ENCODE peak calls at places on chromosomes 2 and 18, in eight cellular contexts. Y is stomach, P is K562, T is right lobe of liver, I is spleen, W is uterus, B is IMR-90, E is esophagus squamous epithelium. X is an unnamed sample.

GRCh38 chr2:8640498-8640897 is 41.4 kb upstream of the ID2 start:
- DNase-seq in Y (no peak), P (no peak), T (no peak), I (peak; percentile 62), W (no peak), B (no peak), E (no peak), X (no peak)

GRCh38 chr2:9174771-9175441 is 31.7 kb upstream of the ASAP2 start:
- DNase-seq in Y (no peak), P (no peak), T (no peak), I (no peak), W (no peak), B (peak; percentile 92), E (no peak), X (no peak)

GRCh38 chr2:71583876-71584275 is 130.5 kb downstream of the DYSF start:
- DNase-seq in Y (no peak), P (no peak), T (no peak), I (no peak), W (no peak), B (no peak), E (no peak), X (no peak)

GRCh38 chr2:30867385-30867784 is 60.1 kb upstream of the CAPN13 start:
- DNase-seq in Y (no peak), P (no peak), T (no peak), I (no peak), W (no peak), B (no peak), E (no peak), X (no peak)

GRCh38 chr2:126482582-126483464 is 173.1 kb upstream of the GYPC start:
- DNase-seq in Y (no peak), P (peak; percentile 55), T (no peak), I (no peak), W (no peak), B (no peak), E (no peak), X (no peak)

GRCh38 chr2:199382091-199382490 is 75.6 kb downstream of the SATB2 start:
- DNase-seq in Y (no peak), P (no peak), T (no peak), I (no peak), W (no peak), B (peak; percentile 10), E (no peak), X (no peak)

GRCh38 chr2:127707890-127708648 is 6.8 kb downstream of the SFT2D3 start:
- DNase-seq in Y (no peak), P (no peak), T (no peak), I (no peak), W (no peak), B (no peak), E (no peak), X (peak; percentile 62)

GRCh38 chr2:237299897-237300296 is 114.1 kb downstream of the COL6A3 start:
- DNase-seq in Y (no peak), P (no peak), T (no peak), I (no peak), W (no peak), B (peak; percentile 99), E (no peak), X (no peak)

GRCh38 chr2:135620223-135620622 is 88.9 kb downstream of the R3HDM1 start:
- DNase-seq in Y (no peak), P (no peak), T (no peak), I (no peak), W (no peak), B (no peak), E (no peak), X (no peak)

GRCh38 chr2:65227035-65227470 is 578 bp upstream of the ACTR2 start:
- DNase-seq in Y (no peak), P (peak; percentile 50), T (no peak), I (no peak), W (no peak), B (no peak), E (no peak), X (no peak)

GRCh38 chr18:35355140-35355618 is 11.0 kb upstream of the ZNF24 start:
- DNase-seq in Y (peak; percentile 73), P (peak; percentile 64), T (peak; percentile 79), I (peak; percentile 81), W (peak; percentile 69), B (peak; percentile 83), E (peak; percentile 8), X (no peak)

GRCh38 chr2:155377931-155378444 is 679.5 kb downstream of the KCNJ3 start:
- DNase-seq in Y (no peak), P (no peak), T (no peak), I (no peak), W (no peak), B (no peak), E (no peak), X (no peak)

GRCh38 chr2:44638649-44639048 is 276.9 kb downstream of the CAMKMT start:
- DNase-seq in Y (no peak), P (no peak), T (peak; percentile 72), I (no peak), W (no peak), B (no peak), E (no peak), X (no peak)

GRCh38 chr2:100887039-100887578 is 67.2 kb downstream of the NPAS2 start:
- DNase-seq in Y (no peak), P (no peak), T (no peak), I (no peak), W (no peak), B (no peak), E (no peak), X (no peak)

GRCh38 chr2:173752152-173752551 is 213.0 kb downstream of the SP3 start:
- DNase-seq in Y (no peak), P (no peak), T (no peak), I (no peak), W (no peak), B (no peak), E (no peak), X (no peak)

GRCh38 chr2:206642075-206643025 is at the start of gene FAM237A:
- DNase-seq in Y (no peak), P (peak; percentile 52), T (peak; percentile 47), I (no peak), W (no peak), B (peak; percentile 57), E (no peak), X (no peak)

DNA sequence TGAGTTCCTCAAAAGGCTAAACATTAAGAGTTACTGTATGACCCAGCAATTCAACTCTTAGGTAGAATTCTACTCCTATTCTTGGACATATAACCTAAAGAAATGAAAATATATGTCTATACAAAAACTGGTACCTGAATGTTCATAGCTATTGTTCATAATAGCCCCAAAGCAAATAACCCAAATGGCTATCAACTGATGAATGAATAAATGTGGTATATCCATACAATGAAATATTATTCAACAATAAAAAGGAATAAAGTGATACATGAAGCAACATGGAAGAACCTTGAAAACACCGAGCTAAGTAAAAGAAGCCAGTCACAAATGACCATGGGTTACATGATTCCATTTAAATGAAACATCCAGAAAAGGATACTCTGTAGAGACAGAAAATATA is 114.6 kb downstream of the BAZ2B start:
- DNase-seq in Y (no peak), P (no peak), T (no peak), I (no peak), W (no peak), B (no peak), E (no peak), X (no peak)
- TF ChIP-seq POLR2A in Y (no peak), P (no peak), T (no peak), I (no peak), W (no peak), B (no peak), E (no peak), X (no peak)

GRCh38 chr2:10957396-10957795 is 45.7 kb downstream of the KCNF1 start:
- DNase-seq in Y (no peak), P (no peak), T (no peak), I (no peak), W (no peak), B (peak; percentile 68), E (no peak), X (no peak)
- TF ChIP-seq POLR2A in Y (no peak), P (no peak), T (no peak), I (no peak), W (no peak), B (no peak), E (no peak), X (no peak)

GRCh38 chr2:241272722-241273551 is 42.5 kb downstream of the HDLBP start:
- DNase-seq in Y (peak; percentile 74), P (peak; percentile 50), T (peak; percentile 74), I (no peak), W (peak; percentile 78), B (peak; percentile 59), E (no peak), X (peak; percentile 94)

GRCh38 chr2:241270531-241270930 is 44.9 kb downstream of the HDLBP start:
- DNase-seq in Y (no peak), P (no peak), T (no peak), I (no peak), W (no peak), B (no peak), E (no peak), X (no peak)

GRCh38 chr2:241272298-241272721 is 43.2 kb downstream of the HDLBP start:
- DNase-seq in Y (peak; percentile 47), P (peak; percentile 13), T (peak; percentile 58), I (peak; percentile 88), W (peak; percentile 44), B (no peak), E (no peak), X (no peak)

GRCh38 chr2:241273552-241273988 is 41.9 kb downstream of the HDLBP start:
- DNase-seq in Y (peak; percentile 17), P (no peak), T (no peak), I (no peak), W (no peak), B (no peak), E (no peak), X (peak; percentile 72)

GRCh38 chr2:241271641-241272297 is 43.7 kb downstream of the HDLBP start:
- DNase-seq in Y (peak; percentile 88), P (peak; percentile 33), T (peak; percentile 93), I (peak; percentile 94), W (peak; percentile 81), B (peak; percentile 79), E (peak; percentile 23), X (peak; percentile 96)
- TF ChIP-seq POLR2A in Y (no peak), P (no peak), T (peak; percentile 55), I (no peak), W (peak; percentile 59), B (peak; percentile 79), E (no peak), X (no peak)

DNA sequence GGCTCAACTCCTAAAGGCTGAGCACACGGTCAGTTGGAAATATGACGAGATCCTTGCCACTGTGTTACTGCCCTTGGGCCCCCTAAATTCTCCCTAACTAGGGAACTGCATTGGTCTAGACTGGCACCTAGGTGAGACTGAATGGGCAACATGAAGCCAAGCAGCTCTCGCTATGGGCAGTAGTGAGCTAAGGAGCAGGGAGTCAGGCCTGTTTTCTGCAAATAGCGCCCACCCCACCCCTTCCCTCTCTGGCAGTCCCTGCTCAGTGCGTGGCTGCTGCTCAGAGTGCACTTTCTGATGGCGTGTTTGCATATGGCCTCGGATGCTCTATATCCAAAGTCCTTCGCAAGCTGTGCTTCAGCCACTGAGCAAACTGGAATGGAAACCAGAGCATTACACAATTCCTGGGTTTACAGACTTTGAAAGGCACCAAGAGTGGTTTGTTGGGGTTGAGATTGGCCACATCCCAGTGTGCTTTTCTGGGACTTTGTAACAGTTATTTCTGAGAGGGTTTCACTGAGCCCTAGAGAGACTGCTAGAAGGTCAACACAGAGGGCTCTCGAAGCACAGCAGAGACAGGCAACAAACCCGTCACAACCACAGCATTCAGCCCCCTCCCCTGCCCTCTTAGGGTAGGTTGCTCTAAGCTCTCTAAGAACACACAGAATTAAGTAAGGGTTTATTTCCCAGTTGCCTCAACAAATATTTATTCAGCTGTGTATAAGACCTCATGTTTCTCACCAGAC is 419.9 kb downstream of the STK39 start:
- DNase-seq in Y (no peak), P (no peak), T (peak; percentile 84), I (no peak), W (no peak), B (no peak), E (no peak), X (no peak)
- TF ChIP-seq POLR2A in Y (no peak), P (no peak), T (no peak), I (no peak), W (no peak), B (no peak), E (no peak), X (no peak)

X was measured in esophagus muscularis mucosa.